ENCODE peak calls at places on chromosomes 2 and 18, in eight cellular contexts. One of them, this sample, is unnamed.

GRCh38 chr2:223465793-223466192 is 136.4 kb downstream of the SCG2 start:
- DNase-seq in non-pigmented ciliary epithelial cell: peak; percentile 85
- DNase-seq in RWPE1: peak; percentile 83
- DNase-seq in NCI-H2029: no peak
- DNase-seq in A549: peak; percentile 72
- DNase-seq in stromal cell of bone marrow: peak; percentile 99
- DNase-seq in activated CD8-positive, alpha-beta memory T cell treated with anti-CD3 and anti-CD28 coated beads for 48 hours: no peak
- DNase-seq in GM06990: no peak
- DNase-seq in this sample: peak; percentile 73

GRCh38 chr2:189412330-189412953 is 28.8 kb upstream of the WDR75 start:
- DNase-seq in non-pigmented ciliary epithelial cell: no peak
- DNase-seq in RWPE1: peak; percentile 23
- DNase-seq in NCI-H2029: peak; percentile 5
- DNase-seq in A549: peak; percentile 53
- DNase-seq in stromal cell of bone marrow: no peak
- DNase-seq in activated CD8-positive, alpha-beta memory T cell treated with anti-CD3 and anti-CD28 coated beads for 48 hours: peak; percentile 5
- DNase-seq in GM06990: peak; percentile 3
- DNase-seq in this sample: no peak

GRCh38 chr2:134133622-134134312 is 120.1 kb upstream of the MGAT5 start:
- DNase-seq in non-pigmented ciliary epithelial cell: no peak
- DNase-seq in RWPE1: no peak
- DNase-seq in NCI-H2029: no peak
- DNase-seq in A549: no peak
- DNase-seq in stromal cell of bone marrow: no peak
- DNase-seq in activated CD8-positive, alpha-beta memory T cell treated with anti-CD3 and anti-CD28 coated beads for 48 hours: no peak
- DNase-seq in GM06990: no peak
- DNase-seq in this sample: no peak

GRCh38 chr18:24055878-24056277 is 41.3 kb downstream of the TTC39C start:
- DNase-seq in non-pigmented ciliary epithelial cell: no peak
- DNase-seq in RWPE1: no peak
- DNase-seq in NCI-H2029: no peak
- DNase-seq in A549: no peak
- DNase-seq in stromal cell of bone marrow: no peak
- DNase-seq in activated CD8-positive, alpha-beta memory T cell treated with anti-CD3 and anti-CD28 coated beads for 48 hours: no peak
- DNase-seq in GM06990: no peak
- DNase-seq in this sample: no peak

GRCh38 chr2:24471662-24472061 is 19.4 kb upstream of the NCOA1 start:
- DNase-seq in non-pigmented ciliary epithelial cell: no peak
- DNase-seq in RWPE1: no peak
- DNase-seq in NCI-H2029: no peak
- DNase-seq in A549: peak; percentile 56
- DNase-seq in stromal cell of bone marrow: no peak
- DNase-seq in activated CD8-positive, alpha-beta memory T cell treated with anti-CD3 and anti-CD28 coated beads for 48 hours: no peak
- DNase-seq in GM06990: no peak
- DNase-seq in this sample: no peak

GRCh38 chr18:63882333-63883141 is 5.0 kb upstream of the SERPINB2 start:
- DNase-seq in non-pigmented ciliary epithelial cell: peak; percentile 96
- DNase-seq in RWPE1: peak; percentile 79
- DNase-seq in NCI-H2029: no peak
- DNase-seq in A549: peak; percentile 28
- DNase-seq in stromal cell of bone marrow: peak; percentile 58
- DNase-seq in activated CD8-positive, alpha-beta memory T cell treated with anti-CD3 and anti-CD28 coated beads for 48 hours: no peak
- DNase-seq in GM06990: no peak
- DNase-seq in this sample: peak; percentile 100

GRCh38 chr18:56235061-56235772 is 403.2 kb downstream of the TXNL1 start:
- DNase-seq in non-pigmented ciliary epithelial cell: no peak
- DNase-seq in RWPE1: no peak
- DNase-seq in NCI-H2029: no peak
- DNase-seq in A549: no peak
- DNase-seq in stromal cell of bone marrow: no peak
- DNase-seq in activated CD8-positive, alpha-beta memory T cell treated with anti-CD3 and anti-CD28 coated beads for 48 hours: no peak
- DNase-seq in GM06990: no peak
- DNase-seq in this sample: no peak

GRCh38 chr18:23357992-23358594 is 95.0 kb upstream of the RIOK3 start:
- DNase-seq in non-pigmented ciliary epithelial cell: no peak
- DNase-seq in RWPE1: no peak
- DNase-seq in NCI-H2029: no peak
- DNase-seq in A549: no peak
- DNase-seq in stromal cell of bone marrow: no peak
- DNase-seq in activated CD8-positive, alpha-beta memory T cell treated with anti-CD3 and anti-CD28 coated beads for 48 hours: no peak
- DNase-seq in GM06990: no peak
- DNase-seq in this sample: no peak

GRCh38 chr2:231463698-231464575 is at the start of gene NCL:
- DNase-seq in non-pigmented ciliary epithelial cell: peak; percentile 89
- DNase-seq in RWPE1: peak; percentile 57
- DNase-seq in NCI-H2029: peak; percentile 76
- DNase-seq in A549: peak; percentile 99
- DNase-seq in stromal cell of bone marrow: peak; percentile 97
- DNase-seq in activated CD8-positive, alpha-beta memory T cell treated with anti-CD3 and anti-CD28 coated beads for 48 hours: no peak
- DNase-seq in GM06990: peak; percentile 98
- DNase-seq in this sample: peak; percentile 90